ENCODE peak calls at places on chromosome 17, in eight cellular contexts. One of them, this sample, is unnamed.

GRCh38 chr17:78484300-78485159 is 92.7 kb downstream of the DNAH17 start:
- DNase-seq in T-cell: peak; percentile 31
- DNase-seq in small intestine: peak; percentile 41
- DNase-seq in CD4-positive, alpha-beta T cell: peak; percentile 69
- DNase-seq in stimulated activated naive CD8-positive, alpha-beta T cell treated with anti-CD3 and anti-CD28 coated beads, Interleukin-15, amount 100 ng/mL, for 72 hours: peak; percentile 71
- DNase-seq in NCI-H1092: no peak
- DNase-seq in neural crest cell: peak; percentile 18
- DNase-seq in NCI-H69: peak; percentile 50
- DNase-seq in this sample: peak; percentile 57

GRCh38 chr17:20993863-20994778 is 48.7 kb downstream of the USP22 start:
- DNase-seq in T-cell: no peak
- DNase-seq in small intestine: peak; percentile 44
- DNase-seq in CD4-positive, alpha-beta T cell: no peak
- DNase-seq in stimulated activated naive CD8-positive, alpha-beta T cell treated with anti-CD3 and anti-CD28 coated beads, Interleukin-15, amount 100 ng/mL, for 72 hours: no peak
- DNase-seq in NCI-H1092: no peak
- DNase-seq in neural crest cell: no peak
- DNase-seq in NCI-H69: no peak
- DNase-seq in this sample: no peak

GRCh38 chr17:18187816-18188761 is 4.5 kb downstream of the ALKBH5 start:
- DNase-seq in T-cell: no peak
- DNase-seq in small intestine: no peak
- DNase-seq in CD4-positive, alpha-beta T cell: peak; percentile 7
- DNase-seq in stimulated activated naive CD8-positive, alpha-beta T cell treated with anti-CD3 and anti-CD28 coated beads, Interleukin-15, amount 100 ng/mL, for 72 hours: no peak
- DNase-seq in NCI-H1092: no peak
- DNase-seq in neural crest cell: no peak
- DNase-seq in NCI-H69: no peak
- DNase-seq in this sample: no peak

GRCh38 chr17:45320931-45321461 is 4.2 kb upstream of the MAP3K14 start:
- DNase-seq in T-cell: no peak
- DNase-seq in small intestine: peak; percentile 81
- DNase-seq in CD4-positive, alpha-beta T cell: no peak
- DNase-seq in stimulated activated naive CD8-positive, alpha-beta T cell treated with anti-CD3 and anti-CD28 coated beads, Interleukin-15, amount 100 ng/mL, for 72 hours: no peak
- DNase-seq in NCI-H1092: no peak
- DNase-seq in neural crest cell: no peak
- DNase-seq in NCI-H69: peak; percentile 29
- DNase-seq in this sample: no peak

GRCh38 chr17:68759343-68760140 is 158.4 kb upstream of the FAM20A start:
- DNase-seq in T-cell: no peak
- DNase-seq in small intestine: peak; percentile 92
- DNase-seq in CD4-positive, alpha-beta T cell: peak; percentile 5
- DNase-seq in stimulated activated naive CD8-positive, alpha-beta T cell treated with anti-CD3 and anti-CD28 coated beads, Interleukin-15, amount 100 ng/mL, for 72 hours: peak; percentile 55
- DNase-seq in NCI-H1092: peak; percentile 76
- DNase-seq in neural crest cell: peak; percentile 79
- DNase-seq in NCI-H69: peak; percentile 86
- DNase-seq in this sample: no peak

GRCh38 chr17:75153854-75154194 is 488 bp downstream of the JPT1 start:
- DNase-seq in T-cell: no peak
- DNase-seq in small intestine: peak; percentile 34
- DNase-seq in CD4-positive, alpha-beta T cell: no peak
- DNase-seq in stimulated activated naive CD8-positive, alpha-beta T cell treated with anti-CD3 and anti-CD28 coated beads, Interleukin-15, amount 100 ng/mL, for 72 hours: no peak
- DNase-seq in NCI-H1092: peak; percentile 12
- DNase-seq in neural crest cell: peak; percentile 24
- DNase-seq in NCI-H69: peak; percentile 77
- DNase-seq in this sample: no peak

GRCh38 chr17:81601525-81602120 is 35.3 kb downstream of the NPLOC4 start:
- DNase-seq in T-cell: peak; percentile 38
- DNase-seq in small intestine: peak; percentile 75
- DNase-seq in CD4-positive, alpha-beta T cell: peak; percentile 16
- DNase-seq in stimulated activated naive CD8-positive, alpha-beta T cell treated with anti-CD3 and anti-CD28 coated beads, Interleukin-15, amount 100 ng/mL, for 72 hours: peak; percentile 42
- DNase-seq in NCI-H1092: peak; percentile 39
- DNase-seq in neural crest cell: peak; percentile 46
- DNase-seq in NCI-H69: peak; percentile 74
- DNase-seq in this sample: peak; percentile 44

GRCh38 chr17:74390680-74391653 is 23.7 kb downstream of the GPR142 start:
- DNase-seq in T-cell: no peak
- DNase-seq in small intestine: no peak
- DNase-seq in CD4-positive, alpha-beta T cell: no peak
- DNase-seq in stimulated activated naive CD8-positive, alpha-beta T cell treated with anti-CD3 and anti-CD28 coated beads, Interleukin-15, amount 100 ng/mL, for 72 hours: no peak
- DNase-seq in NCI-H1092: no peak
- DNase-seq in neural crest cell: no peak
- DNase-seq in NCI-H69: no peak
- DNase-seq in this sample: no peak

GRCh38 chr17:50839591-50840310 is 4.4 kb downstream of the WFIKKN2 start:
- DNase-seq in T-cell: no peak
- DNase-seq in small intestine: no peak
- DNase-seq in CD4-positive, alpha-beta T cell: no peak
- DNase-seq in stimulated activated naive CD8-positive, alpha-beta T cell treated with anti-CD3 and anti-CD28 coated beads, Interleukin-15, amount 100 ng/mL, for 72 hours: no peak
- DNase-seq in NCI-H1092: no peak
- DNase-seq in neural crest cell: no peak
- DNase-seq in NCI-H69: no peak
- DNase-seq in this sample: no peak

GRCh38 chr17:27625856-27626255 is 5.1 kb upstream of the LGALS9 start:
- DNase-seq in T-cell: no peak
- DNase-seq in small intestine: no peak
- DNase-seq in CD4-positive, alpha-beta T cell: no peak
- DNase-seq in stimulated activated naive CD8-positive, alpha-beta T cell treated with anti-CD3 and anti-CD28 coated beads, Interleukin-15, amount 100 ng/mL, for 72 hours: no peak
- DNase-seq in NCI-H1092: no peak
- DNase-seq in neural crest cell: no peak
- DNase-seq in NCI-H69: no peak
- DNase-seq in this sample: no peak

GRCh38 chr17:34474706-34475105 is 104.7 kb upstream of the TMEM132E start:
- DNase-seq in T-cell: no peak
- DNase-seq in small intestine: no peak
- DNase-seq in CD4-positive, alpha-beta T cell: no peak
- DNase-seq in stimulated activated naive CD8-positive, alpha-beta T cell treated with anti-CD3 and anti-CD28 coated beads, Interleukin-15, amount 100 ng/mL, for 72 hours: no peak
- DNase-seq in NCI-H1092: no peak
- DNase-seq in neural crest cell: no peak
- DNase-seq in NCI-H69: no peak
- DNase-seq in this sample: no peak

GRCh38 chr17:21039839-21040575 is 2.8 kb downstream of the USP22 start:
- DNase-seq in T-cell: no peak
- DNase-seq in small intestine: peak; percentile 34
- DNase-seq in CD4-positive, alpha-beta T cell: peak; percentile 15
- DNase-seq in stimulated activated naive CD8-positive, alpha-beta T cell treated with anti-CD3 and anti-CD28 coated beads, Interleukin-15, amount 100 ng/mL, for 72 hours: peak; percentile 17
- DNase-seq in NCI-H1092: no peak
- DNase-seq in neural crest cell: no peak
- DNase-seq in NCI-H69: peak; percentile 63
- DNase-seq in this sample: no peak

GRCh38 chr17:17514361-17514992 is 18.3 kb upstream of the RASD1 start:
- DNase-seq in T-cell: no peak
- DNase-seq in small intestine: no peak
- DNase-seq in CD4-positive, alpha-beta T cell: no peak
- DNase-seq in stimulated activated naive CD8-positive, alpha-beta T cell treated with anti-CD3 and anti-CD28 coated beads, Interleukin-15, amount 100 ng/mL, for 72 hours: no peak
- DNase-seq in NCI-H1092: no peak
- DNase-seq in neural crest cell: no peak
- DNase-seq in NCI-H69: no peak
- DNase-seq in this sample: no peak

This sample was measured in memory B cell.